ENCODE peak calls at places on chromosomes 5 and 9, in seven cellular contexts. One of them, this sample, is unnamed.

GRCh38 chr5:125422342-125422741 is 675.9 kb upstream of the ZNF608 start:
- DNase-seq in HCT116: no peak
- DNase-seq in HepG2: no peak
- DNase-seq in H1: no peak
- DNase-seq in GM12878: no peak
- DNase-seq in SK-N-SH: no peak
- DNase-seq in K562: no peak
- DNase-seq in this sample: no peak

GRCh38 chr9:124764774-124765438 is 6.2 kb downstream of the NR6A1 start:
- DNase-seq in HCT116: no peak
- DNase-seq in HepG2: peak
- DNase-seq in H1: no peak
- DNase-seq in GM12878: no peak
- DNase-seq in SK-N-SH: no peak
- DNase-seq in K562: peak
- DNase-seq in this sample: no peak

GRCh38 chr5:93929146-93929545 is 187.7 kb upstream of the POU5F2 start:
- DNase-seq in HCT116: no peak
- DNase-seq in HepG2: no peak
- DNase-seq in H1: no peak
- DNase-seq in GM12878: no peak
- DNase-seq in SK-N-SH: no peak
- DNase-seq in K562: no peak
- DNase-seq in this sample: no peak

GRCh38 chr9:88947581-88948573 is 43.4 kb upstream of the S1PR3 start:
- DNase-seq in HCT116: no peak
- DNase-seq in HepG2: no peak
- DNase-seq in H1: peak
- DNase-seq in GM12878: no peak
- DNase-seq in SK-N-SH: no peak
- DNase-seq in K562: no peak
- DNase-seq in this sample: no peak

GRCh38 chr5:154273028-154273617 is 82.6 kb downstream of the GALNT10 start:
- DNase-seq in HCT116: no peak
- DNase-seq in HepG2: no peak
- DNase-seq in H1: no peak
- DNase-seq in GM12878: no peak
- DNase-seq in SK-N-SH: no peak
- DNase-seq in K562: peak
- DNase-seq in this sample: no peak

GRCh38 chr5:133232011-133232410 is 180.2 kb downstream of the HSPA4 start:
- DNase-seq in HCT116: no peak
- DNase-seq in HepG2: no peak
- DNase-seq in H1: no peak
- DNase-seq in GM12878: no peak
- DNase-seq in SK-N-SH: no peak
- DNase-seq in K562: no peak
- DNase-seq in this sample: no peak

GRCh38 chr5:74281191-74281590 is 359.3 kb downstream of the ENC1 start:
- DNase-seq in HCT116: no peak
- DNase-seq in HepG2: no peak
- DNase-seq in H1: no peak
- DNase-seq in GM12878: no peak
- DNase-seq in SK-N-SH: no peak
- DNase-seq in K562: no peak
- DNase-seq in this sample: no peak

GRCh38 chr5:143551765-143552164 is 148.3 kb upstream of the NR3C1 start:
- DNase-seq in HCT116: no peak
- DNase-seq in HepG2: no peak
- DNase-seq in H1: no peak
- DNase-seq in GM12878: no peak
- DNase-seq in SK-N-SH: no peak
- DNase-seq in K562: no peak
- DNase-seq in this sample: no peak

GRCh38 chr9:2117527-2117926 is 102.4 kb downstream of the SMARCA2 start:
- DNase-seq in HCT116: no peak
- DNase-seq in HepG2: no peak
- DNase-seq in H1: no peak
- DNase-seq in GM12878: no peak
- DNase-seq in SK-N-SH: no peak
- DNase-seq in K562: no peak
- DNase-seq in this sample: no peak

GRCh38 chr5:16741007-16741406 is 124.2 kb upstream of the RETREG1 start:
- DNase-seq in HCT116: no peak
- DNase-seq in HepG2: peak
- DNase-seq in H1: no peak
- DNase-seq in GM12878: no peak
- DNase-seq in SK-N-SH: peak
- DNase-seq in K562: no peak
- DNase-seq in this sample: no peak

GRCh38 chr9:34501889-34502425 is 20.8 kb downstream of the ENHO start:
- DNase-seq in HCT116: no peak
- DNase-seq in HepG2: peak
- DNase-seq in H1: no peak
- DNase-seq in GM12878: no peak
- DNase-seq in SK-N-SH: no peak
- DNase-seq in K562: no peak
- DNase-seq in this sample: no peak

GRCh38 chr9:96217756-96218693 is 84.0 kb downstream of the HSD17B3 start:
- DNase-seq in HCT116: no peak
- DNase-seq in HepG2: peak
- DNase-seq in H1: peak
- DNase-seq in GM12878: no peak
- DNase-seq in SK-N-SH: peak
- DNase-seq in K562: peak
- DNase-seq in this sample: peak

GRCh38 chr5:392431-392988 is 50.5 kb upstream of the EXOC3 start:
- DNase-seq in HCT116: peak
- DNase-seq in HepG2: no peak
- DNase-seq in H1: peak
- DNase-seq in GM12878: peak
- DNase-seq in SK-N-SH: no peak
- DNase-seq in K562: no peak
- DNase-seq in this sample: no peak

GRCh38 chr5:76544268-76544926 is 78.8 kb downstream of the F2RL2 start:
- DNase-seq in HCT116: peak
- DNase-seq in HepG2: peak
- DNase-seq in H1: no peak
- DNase-seq in GM12878: peak
- DNase-seq in SK-N-SH: peak
- DNase-seq in K562: peak
- DNase-seq in this sample: peak

GRCh38 chr5:149817539-149817938 is 87.4 kb downstream of the PPARGC1B start:
- DNase-seq in HCT116: no peak
- DNase-seq in HepG2: no peak
- DNase-seq in H1: no peak
- DNase-seq in GM12878: no peak
- DNase-seq in SK-N-SH: no peak
- DNase-seq in K562: no peak
- DNase-seq in this sample: no peak

GRCh38 chr9:91890662-91891061 is 59.4 kb downstream of the ROR2 start:
- DNase-seq in HCT116: no peak
- DNase-seq in HepG2: no peak
- DNase-seq in H1: no peak
- DNase-seq in GM12878: no peak
- DNase-seq in SK-N-SH: no peak
- DNase-seq in K562: no peak
- DNase-seq in this sample: no peak

GRCh38 chr9:91896096-91896495 is 53.9 kb downstream of the ROR2 start:
- DNase-seq in HCT116: no peak
- DNase-seq in HepG2: no peak
- DNase-seq in H1: no peak
- DNase-seq in GM12878: no peak
- DNase-seq in SK-N-SH: peak
- DNase-seq in K562: no peak
- DNase-seq in this sample: no peak

GRCh38 chr9:91894023-91894422 is 56.0 kb downstream of the ROR2 start:
- DNase-seq in HCT116: no peak
- DNase-seq in HepG2: no peak
- DNase-seq in H1: no peak
- DNase-seq in GM12878: no peak
- DNase-seq in SK-N-SH: no peak
- DNase-seq in K562: no peak
- DNase-seq in this sample: no peak

GRCh38 chr9:91889161-91889560 is 60.9 kb downstream of the ROR2 start:
- DNase-seq in HCT116: no peak
- DNase-seq in HepG2: no peak
- DNase-seq in H1: no peak
- DNase-seq in GM12878: no peak
- DNase-seq in SK-N-SH: no peak
- DNase-seq in K562: no peak
- DNase-seq in this sample: no peak

DNA sequence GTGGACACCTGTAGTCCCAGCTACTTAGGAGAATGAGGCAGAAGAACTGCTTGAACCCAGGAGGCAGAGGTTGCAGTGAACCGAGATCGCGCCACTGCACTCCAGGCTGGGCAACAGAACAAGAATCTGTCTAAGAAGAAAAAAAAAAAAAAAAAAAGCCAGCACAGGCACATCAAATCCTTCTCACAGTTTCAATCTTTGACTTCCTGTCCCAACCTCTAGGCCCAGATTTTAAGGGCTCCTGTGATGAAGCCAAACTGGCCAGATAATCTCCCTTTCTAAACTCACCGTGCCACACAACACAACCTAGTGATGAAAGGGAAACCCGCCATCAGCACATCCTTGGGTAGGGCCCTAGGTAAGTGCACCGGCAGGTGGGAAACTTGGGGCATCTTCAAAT is 58.1 kb downstream of the ROR2 start:
- DNase-seq in HCT116: no peak
- DNase-seq in HepG2: no peak
- DNase-seq in H1: no peak
- DNase-seq in GM12878: no peak
- DNase-seq in SK-N-SH: no peak
- DNase-seq in K562: no peak
- DNase-seq in this sample: no peak
- H3K27ac ChIP-seq in HCT116: no peak
- H3K27ac ChIP-seq in HepG2: no peak
- H3K27ac ChIP-seq in H1: no peak
- H3K27ac ChIP-seq in GM12878: no peak
- H3K27ac ChIP-seq in SK-N-SH: no peak
- H3K27ac ChIP-seq in K562: no peak
- H3K27ac ChIP-seq in this sample: no peak

DNA sequence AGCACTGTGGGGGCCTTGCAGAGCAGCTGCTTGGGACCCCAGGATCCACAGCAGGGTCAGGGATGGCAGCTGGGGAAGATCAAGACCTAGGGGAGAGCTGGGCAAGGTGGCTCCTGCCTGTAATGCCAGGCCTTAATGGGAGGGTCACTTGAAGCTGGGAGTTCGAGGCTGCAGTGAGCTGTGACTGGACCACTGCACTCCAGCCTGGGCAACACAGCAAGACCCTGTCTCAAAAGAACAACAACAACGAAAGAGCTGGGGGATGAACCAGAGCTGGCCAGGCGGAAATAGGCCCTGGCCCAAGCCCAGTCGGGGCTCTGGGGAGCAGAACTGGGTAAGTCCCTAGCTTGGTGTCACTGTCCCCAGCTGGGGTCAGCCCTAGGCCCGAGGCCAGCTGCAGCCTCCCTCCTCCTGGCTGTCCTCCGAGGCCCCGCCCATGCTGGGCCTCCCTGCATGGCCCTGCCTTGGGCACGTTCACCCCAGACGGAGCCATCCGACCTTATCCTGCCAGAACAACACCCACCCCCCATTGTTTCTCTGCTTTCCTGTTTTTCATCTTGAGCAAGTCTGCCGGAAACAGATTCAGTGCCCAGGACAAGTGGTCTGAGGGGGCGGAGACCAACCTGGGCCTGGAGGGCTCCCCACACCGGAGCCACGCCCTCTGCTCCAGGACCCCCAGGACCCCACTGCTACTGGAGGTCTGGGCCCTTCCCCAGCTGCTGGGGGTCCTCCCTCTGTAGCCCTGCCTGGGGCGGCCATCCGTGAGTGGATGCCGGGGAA is 1.9 kb downstream of the DIPK1B start:
- DNase-seq in HCT116: no peak
- DNase-seq in HepG2: no peak
- DNase-seq in H1: no peak
- DNase-seq in GM12878: no peak
- DNase-seq in SK-N-SH: no peak
- DNase-seq in K562: no peak
- DNase-seq in this sample: no peak
- H3K4me3 ChIP-seq in HCT116: peak
- H3K4me3 ChIP-seq in HepG2: no peak
- H3K4me3 ChIP-seq in H1: no peak
- H3K4me3 ChIP-seq in GM12878: no peak
- H3K4me3 ChIP-seq in SK-N-SH: no peak
- H3K4me3 ChIP-seq in K562: no peak
- H3K4me3 ChIP-seq in this sample: no peak

GRCh38 chr5:56612353-56612752 is 203.0 kb upstream of the MAP3K1 start:
- DNase-seq in HCT116: no peak
- DNase-seq in HepG2: no peak
- DNase-seq in H1: no peak
- DNase-seq in GM12878: no peak
- DNase-seq in SK-N-SH: no peak
- DNase-seq in K562: no peak
- DNase-seq in this sample: no peak

GRCh38 chr5:56615750-56616149 is 199.6 kb upstream of the MAP3K1 start:
- DNase-seq in HCT116: no peak
- DNase-seq in HepG2: no peak
- DNase-seq in H1: no peak
- DNase-seq in GM12878: no peak
- DNase-seq in SK-N-SH: no peak
- DNase-seq in K562: no peak
- DNase-seq in this sample: no peak

GRCh38 chr5:56610093-56610698 is 205.2 kb upstream of the MAP3K1 start:
- DNase-seq in HCT116: no peak
- DNase-seq in HepG2: no peak
- DNase-seq in H1: no peak
- DNase-seq in GM12878: no peak
- DNase-seq in SK-N-SH: no peak
- DNase-seq in K562: no peak
- DNase-seq in this sample: no peak

GRCh38 chr5:56616454-56617160 is 198.7 kb upstream of the MAP3K1 start:
- DNase-seq in HCT116: no peak
- DNase-seq in HepG2: no peak
- DNase-seq in H1: no peak
- DNase-seq in GM12878: no peak
- DNase-seq in SK-N-SH: no peak
- DNase-seq in K562: no peak
- DNase-seq in this sample: no peak

DNA sequence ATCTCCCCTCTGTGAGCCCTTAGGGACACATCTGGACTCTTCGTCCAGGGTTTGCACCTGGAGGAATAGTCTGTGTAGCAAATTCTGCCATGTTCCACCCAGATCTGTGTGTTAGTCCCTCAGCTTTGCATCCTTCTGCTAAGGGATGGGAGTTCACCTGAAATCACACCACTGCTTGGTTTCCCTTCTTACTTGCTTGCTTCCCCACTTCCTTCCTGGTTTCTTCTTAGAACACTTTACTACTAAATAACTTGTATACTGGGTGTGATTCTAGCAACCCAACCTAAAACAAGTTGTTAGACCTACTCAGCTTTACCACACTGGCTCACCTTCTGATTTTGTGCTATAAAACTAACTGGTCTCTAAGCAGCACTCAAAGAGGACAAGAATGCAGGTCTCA is 202.6 kb upstream of the MAP3K1 start:
- DNase-seq in HCT116: no peak
- DNase-seq in HepG2: no peak
- DNase-seq in H1: no peak
- DNase-seq in GM12878: no peak
- DNase-seq in SK-N-SH: no peak
- DNase-seq in K562: no peak
- DNase-seq in this sample: no peak
- TF ChIP-seq SIN3A in HCT116: no peak
- TF ChIP-seq SIN3A in HepG2: no peak
- TF ChIP-seq SIN3A in H1: no peak
- TF ChIP-seq SIN3A in GM12878: no peak
- TF ChIP-seq SIN3A in SK-N-SH: no peak
- TF ChIP-seq SIN3A in K562: no peak
- TF ChIP-seq SIN3A in this sample: no peak

GRCh38 chr9:129608561-129609481 is 12.1 kb downstream of the C9orf50 start:
- DNase-seq in HCT116: no peak
- DNase-seq in HepG2: no peak
- DNase-seq in H1: no peak
- DNase-seq in GM12878: no peak
- DNase-seq in SK-N-SH: no peak
- DNase-seq in K562: no peak
- DNase-seq in this sample: no peak
- H3K27ac ChIP-seq in HCT116: peak
- H3K27ac ChIP-seq in HepG2: peak
- H3K27ac ChIP-seq in H1: no peak
- H3K27ac ChIP-seq in GM12878: no peak
- H3K27ac ChIP-seq in SK-N-SH: no peak
- H3K27ac ChIP-seq in K562: no peak
- H3K27ac ChIP-seq in this sample: peak

This sample was measured in Panc1.